ENCODE peak calls at places on chromosomes 1 and 21, in five cellular contexts. Y is astrocyte, O is endothelial cell of umbilical vein, N is PC-9, B is neural progenitor cell. W is an unnamed sample.

GRCh38 chr1:227370463-227371254 is 52.4 kb upstream of the CDC42BPA start:
- DNase-seq in O (peak), B (no peak), Y (peak), N (no peak), W (no peak)

GRCh38 chr1:87106867-87107266 is 192.4 kb downstream of the HS2ST1 start:
- DNase-seq in O (no peak), B (no peak), N (no peak), Y (no peak), W (no peak)

GRCh38 chr1:8026153-8026975 is at the start of gene ERRFI1:
- DNase-seq in O (peak), B (peak), N (peak), Y (peak), W (peak)

GRCh38 chr1:63730211-63730610 is 43.6 kb upstream of the ROR1 start:
- DNase-seq in N (peak), B (no peak), Y (no peak), O (no peak), W (peak)

GRCh38 chr1:41664861-41665640 is 180.6 kb upstream of the EDN2 start:
- DNase-seq in N (peak), O (peak), B (no peak), Y (peak), W (no peak)

GRCh38 chr1:16143566-16144324 is 12.1 kb downstream of the EPHA2 start:
- DNase-seq in Y (peak), O (no peak), B (no peak), N (peak), W (peak)

GRCh38 chr21:16589046-16589445 is 859.3 kb downstream of the USP25 start:
- DNase-seq in Y (no peak), O (no peak), N (no peak), B (no peak), W (no peak)

GRCh38 chr1:174815036-174815435 is 184.7 kb upstream of the CACYBP start:
- DNase-seq in B (no peak), N (peak), Y (peak), O (peak), W (no peak)

GRCh38 chr1:61951731-61952585 is 209.7 kb downstream of the PATJ start:
- DNase-seq in Y (peak), O (no peak), B (peak), N (peak), W (peak)

GRCh38 chr1:91617242-91617837 is 116.7 kb downstream of the CDC7 start:
- DNase-seq in N (no peak), B (peak), O (no peak), Y (no peak), W (peak)

GRCh38 chr1:42730988-42731387 is 9.0 kb downstream of the CLDN19 start:
- DNase-seq in N (no peak), B (no peak), Y (no peak), O (no peak), W (no peak)

GRCh38 chr1:72724951-72725863 is 442.9 kb upstream of the NEGR1 start:
- DNase-seq in N (no peak), O (no peak), B (peak), Y (no peak), W (no peak)

GRCh38 chr1:203548917-203549708 is 55.2 kb downstream of the OPTC start:
- DNase-seq in Y (no peak), B (peak), N (no peak), O (no peak), W (no peak)

GRCh38 chr1:186511761-186512637 is 51.1 kb upstream of the PDC start:
- DNase-seq in O (no peak), B (no peak), N (peak), Y (no peak), W (no peak)

GRCh38 chr1:33586111-33586510 is 113.7 kb downstream of the ZSCAN20 start:
- DNase-seq in B (no peak), Y (peak), N (no peak), O (no peak), W (no peak)

GRCh38 chr1:119160851-119161250 is 20.4 kb upstream of the WARS2 start:
- DNase-seq in O (peak), B (no peak), N (no peak), Y (no peak), W (no peak)

GRCh38 chr1:89697397-89697796 is 64.5 kb downstream of the LRRC8C start:
- DNase-seq in N (no peak), O (no peak), Y (no peak), B (no peak), W (no peak)

GRCh38 chr1:25707280-25708016 is 90.9 kb downstream of the MAN1C1 start:
- DNase-seq in O (no peak), N (peak), Y (no peak), B (peak), W (no peak)

GRCh38 chr1:233304489-233305102 is 9.1 kb upstream of the PCNX2 start:
- DNase-seq in Y (no peak), O (peak), B (peak), N (no peak), W (peak)

GRCh38 chr21:39057121-39057520 is 126.1 kb downstream of the PSMG1 start:
- DNase-seq in O (no peak), B (no peak), Y (no peak), N (no peak), W (no peak)

GRCh38 chr1:44154049-44154448 is 12.6 kb upstream of the KLF18 start:
- DNase-seq in O (no peak), B (peak), N (peak), Y (peak), W (peak)

GRCh38 chr1:237013608-237014007 is 9.4 kb upstream of the MT1HL1 start:
- DNase-seq in N (no peak), Y (no peak), O (no peak), B (no peak), W (no peak)

GRCh38 chr1:96840396-96840795 is 118.8 kb downstream of the PTBP2 start:
- DNase-seq in O (no peak), B (no peak), N (no peak), Y (no peak), W (no peak)

GRCh38 chr1:74531807-74532206 is 19.4 kb upstream of the LRRC53 start:
- DNase-seq in Y (no peak), O (no peak), B (no peak), N (no peak), W (no peak)

GRCh38 chr1:94543003-94543402 is 1.4 kb upstream of the F3 start:
- DNase-seq in Y (peak), N (no peak), B (no peak), O (peak), W (no peak)

GRCh38 chr1:201419737-201420607 is 1.6 kb downstream of the TNNI1 start:
- DNase-seq in Y (no peak), B (no peak), N (no peak), O (no peak), W (no peak)

GRCh38 chr1:8441466-8441865 is 123.6 kb downstream of the SLC45A1 start:
- DNase-seq in N (no peak), O (no peak), B (no peak), Y (peak), W (no peak)

GRCh38 chr21:40689816-40690215 is 157.1 kb downstream of the DSCAM start:
- DNase-seq in Y (no peak), O (no peak), B (no peak), N (no peak), W (no peak)

GRCh38 chr1:205967555-205968335 is 24.5 kb upstream of the SLC26A9 start:
- DNase-seq in B (no peak), Y (no peak), N (no peak), O (no peak), W (no peak)

GRCh38 chr1:154611150-154611865 is 3.3 kb upstream of the ADAR start:
- DNase-seq in O (no peak), N (no peak), Y (no peak), B (peak), W (no peak)

GRCh38 chr1:155131846-155132245 is 3.8 kb upstream of the SLC50A1 start:
- DNase-seq in N (no peak), O (no peak), B (no peak), Y (no peak), W (no peak)

GRCh38 chr1:207886227-207886626 is 24.7 kb downstream of the CD34 start:
- DNase-seq in O (no peak), B (no peak), N (no peak), Y (no peak), W (no peak)

GRCh38 chr1:178356299-178356698 is 140.5 kb downstream of the CLEC20A start:
- DNase-seq in Y (no peak), B (no peak), O (no peak), N (no peak), W (no peak)

GRCh38 chr1:112317140-112317539 is 78.9 kb upstream of the CTTNBP2NL start:
- DNase-seq in O (no peak), N (no peak), Y (no peak), B (no peak), W (no peak)

GRCh38 chr1:62229932-62230331 is 35.3 kb downstream of the L1TD1 start:
- DNase-seq in Y (no peak), B (no peak), O (no peak), N (peak), W (no peak)

GRCh38 chr1:47534040-47534328 is 96.1 kb downstream of the FOXD2 start:
- DNase-seq in B (no peak), N (no peak), O (no peak), Y (no peak), W (no peak)
- TF ChIP-seq EZH2 in B (no peak), N (no peak), O (no peak), Y (no peak), W (no peak)

GRCh38 chr1:228379165-228379460 is 27.5 kb downstream of the TRIM11 start:
- DNase-seq in N (peak), B (peak), Y (peak), O (no peak), W (peak)

GRCh38 chr1:228376651-228377631 is 29.7 kb downstream of the TRIM11 start:
- DNase-seq in O (no peak), B (no peak), N (no peak), Y (no peak), W (no peak)

GRCh38 chr1:228376262-228376628 is 30.4 kb downstream of the TRIM11 start:
- DNase-seq in B (no peak), O (no peak), Y (no peak), N (no peak), W (peak)

GRCh38 chr1:228378453-228379164 is 28.0 kb downstream of the TRIM11 start:
- DNase-seq in O (peak), Y (peak), N (peak), B (peak), W (peak)

DNA sequence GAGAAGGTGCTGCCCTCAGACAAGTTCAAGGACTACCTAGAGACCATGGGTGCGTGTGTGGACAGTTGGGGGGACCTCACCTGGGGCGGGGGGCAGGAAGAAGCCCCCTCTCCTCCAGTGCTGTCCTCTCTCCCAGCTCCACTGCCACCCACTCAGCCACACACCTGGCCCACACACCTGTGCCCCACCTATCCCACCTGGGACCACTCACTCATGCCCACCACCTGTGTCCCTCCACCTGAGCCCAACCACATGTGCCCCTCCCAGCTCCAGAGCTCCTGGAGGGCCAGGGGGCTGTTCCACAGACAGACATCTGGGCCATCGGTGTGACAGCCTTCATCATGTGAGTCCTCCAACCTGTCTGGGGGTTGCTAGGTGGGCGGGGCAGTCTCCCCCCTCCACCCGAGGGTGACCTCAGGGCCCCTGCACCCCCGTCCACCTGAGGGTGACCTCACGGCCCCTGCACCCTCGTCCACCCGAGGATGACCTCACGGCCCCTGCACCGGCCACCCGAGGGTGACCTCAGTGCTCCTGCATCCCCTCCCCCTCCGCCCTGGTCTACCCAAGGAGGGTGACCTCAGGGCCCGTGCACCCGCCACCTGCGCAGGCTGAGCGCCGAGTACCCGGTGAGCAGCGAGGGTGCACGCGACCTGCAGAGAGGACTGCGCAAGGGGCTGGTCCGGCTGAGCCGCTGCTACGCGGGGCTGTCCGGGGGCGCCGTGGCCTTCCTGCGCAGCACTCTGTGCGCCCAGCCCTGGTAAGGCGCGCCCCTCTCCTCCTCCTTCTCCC is 28.8 kb downstream of the TRIM11 start:
- DNase-seq in Y (no peak), O (no peak), B (no peak), N (no peak), W (no peak)
- H3K4me3 ChIP-seq in Y (no peak), O (no peak), B (peak), N (peak), W (peak)

GRCh38 chr1:200035956-200036615 is 8.6 kb downstream of the NR5A2 start:
- DNase-seq in B (peak), O (no peak), Y (no peak), N (no peak), W (no peak)

GRCh38 chr1:200037904-200038644 is 10.6 kb downstream of the NR5A2 start:
- DNase-seq in N (no peak), Y (no peak), B (no peak), O (no peak), W (no peak)

GRCh38 chr1:200035397-200035955 is 8.0 kb downstream of the NR5A2 start:
- DNase-seq in B (peak), O (no peak), Y (no peak), N (no peak), W (no peak)

GRCh38 chr1:200037501-200037900 is 10.0 kb downstream of the NR5A2 start:
- DNase-seq in N (no peak), O (no peak), B (no peak), Y (no peak), W (no peak)

DNA sequence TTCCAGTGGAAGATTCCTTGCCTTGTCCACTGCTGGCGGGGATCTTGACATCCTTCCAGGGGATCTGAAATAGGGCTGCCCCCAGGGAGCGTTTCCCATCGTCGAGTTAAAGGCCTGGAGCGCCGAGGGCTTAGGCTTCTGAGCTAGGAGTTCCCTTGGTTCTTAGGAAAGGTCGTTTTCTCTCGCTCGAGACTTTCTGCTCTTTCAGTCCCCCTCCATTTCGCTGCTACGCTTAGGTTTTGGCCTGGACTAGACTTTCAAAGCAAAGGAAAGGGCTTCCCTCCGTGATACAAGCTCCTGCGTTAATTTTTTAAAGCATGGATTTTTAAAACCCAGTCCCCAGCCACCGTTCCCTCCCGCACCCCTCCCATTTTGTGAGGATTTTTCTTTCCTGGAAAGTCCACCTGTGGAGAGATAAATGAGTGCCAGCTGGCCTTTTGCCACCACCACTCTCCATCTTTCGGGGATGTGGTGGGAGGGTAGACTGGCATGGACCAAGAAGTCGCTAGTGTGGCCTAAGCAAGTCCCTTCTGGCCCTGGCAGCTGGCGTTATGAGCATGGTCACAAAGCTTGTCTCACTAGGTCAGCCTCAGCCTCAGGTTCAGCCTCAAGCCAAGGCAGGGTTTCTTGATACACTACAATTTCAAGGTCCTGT is 9.2 kb downstream of the NR5A2 start:
- DNase-seq in O (no peak), Y (no peak), N (no peak), B (peak), W (no peak)
- TF ChIP-seq EZH2 in O (no peak), Y (no peak), N (no peak), B (no peak), W (no peak)

GRCh38 chr1:235075121-235075954 is 53.3 kb downstream of the TOMM20 start:
- DNase-seq in Y (peak), O (peak), N (peak), B (no peak), W (no peak)
- H3K4me3 ChIP-seq in Y (peak), O (no peak), N (peak), B (no peak), W (no peak)

GRCh38 chr1:212567676-212568075 is 40.9 kb upstream of the ATF3 start:
- DNase-seq in B (no peak), N (no peak), Y (no peak), O (no peak), W (no peak)

GRCh38 chr1:212565079-212565478 is 43.5 kb upstream of the ATF3 start:
- DNase-seq in Y (no peak), O (no peak), N (no peak), B (no peak), W (no peak)

GRCh38 chr1:212562771-212563170 is 45.8 kb upstream of the ATF3 start:
- DNase-seq in B (no peak), Y (no peak), O (no peak), N (no peak), W (no peak)

GRCh38 chr1:212566522-212567479 is 41.8 kb upstream of the ATF3 start:
- DNase-seq in Y (peak), O (peak), N (peak), B (no peak), W (peak)

DNA sequence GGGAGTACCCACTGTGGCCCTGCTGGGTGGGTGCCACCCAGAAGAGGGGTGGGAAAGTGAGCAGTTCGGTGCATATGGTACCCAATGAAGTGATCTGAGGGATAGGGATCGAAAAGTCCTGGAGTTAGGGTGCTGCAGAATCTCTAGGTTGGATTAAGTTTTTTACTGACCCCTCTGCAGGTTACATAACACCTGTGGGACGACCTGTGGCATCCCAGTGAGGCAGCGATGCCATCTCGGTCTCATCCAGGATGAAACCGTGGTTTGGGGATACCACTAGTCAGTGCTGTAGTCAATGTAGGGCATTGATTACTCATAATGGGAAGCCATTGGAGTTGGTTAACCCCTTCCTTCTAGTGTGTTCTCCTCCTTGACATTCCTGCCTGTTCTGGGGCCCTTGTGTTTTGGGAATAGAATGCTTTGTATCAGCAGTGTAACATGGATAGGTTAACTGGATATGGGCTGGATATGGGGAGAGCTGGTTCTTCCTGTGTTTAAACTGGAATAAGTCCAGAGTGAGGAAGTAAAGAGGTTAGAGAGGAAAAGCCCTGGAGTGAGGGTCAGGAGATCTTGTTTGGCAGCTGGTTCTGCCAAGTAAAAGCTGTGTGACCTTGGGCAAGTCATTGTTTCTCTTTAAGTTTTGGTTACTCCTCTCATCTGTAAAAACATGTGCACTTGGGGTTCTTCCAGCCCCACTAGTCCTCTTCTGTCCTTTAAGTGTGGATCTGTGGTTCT is 42.8 kb upstream of the ATF3 start:
- DNase-seq in N (no peak), B (no peak), O (peak), Y (no peak), W (no peak)
- TF ChIP-seq EZH2 in N (no peak), B (no peak), O (no peak), Y (no peak), W (no peak)

GRCh38 chr1:151147685-151148084 is 1.3 kb upstream of the SEMA6C start:
- DNase-seq in O (no peak), B (no peak), N (no peak), Y (no peak), W (no peak)
- H3K4me3 ChIP-seq in O (no peak), B (no peak), N (no peak), Y (no peak), W (no peak)

GRCh38 chr1:13516606-13517005 is 2.8 kb upstream of the LRRC38 start:
- DNase-seq in Y (no peak), N (no peak), O (no peak), B (no peak), W (no peak)

GRCh38 chr1:13510499-13510898 is 3.3 kb downstream of the LRRC38 start:
- DNase-seq in B (no peak), Y (no peak), N (no peak), O (no peak), W (no peak)

GRCh38 chr1:13512472-13512871 is 1.3 kb downstream of the LRRC38 start:
- DNase-seq in Y (no peak), O (no peak), B (peak), N (no peak), W (no peak)

GRCh38 chr1:13513885-13514546 is at the start of gene LRRC38:
- DNase-seq in B (peak), Y (no peak), O (no peak), N (no peak), W (peak)

GRCh38 chr1:13513063-13513884 is 529 bp downstream of the LRRC38 start:
- DNase-seq in O (no peak), B (peak), Y (no peak), N (no peak), W (no peak)
- TF ChIP-seq EZH2 in O (no peak), B (peak), Y (no peak), N (no peak), W (peak)

W was measured in A673.